ENCODE peak calls at places on chromosomes 5 and 9, in six cellular contexts. R, Z, U, P, Q and C are unnamed samples. For H3K4me1, the result is how much of the 10 kb centered on the place peaks cover.

GRCh38 chr9:2039294-2040180 is 24.4 kb downstream of the SMARCA2 start:
- DNase-seq in R (no peak), Z (no peak), U (no peak), P (peak), Q (no peak), C (no peak)

GRCh38 chr9:112325127-112325526 is 8.3 kb downstream of the PTBP3 start:
- DNase-seq in R (no peak), Z (no peak), U (no peak), P (no peak), Q (peak), C (peak)

GRCh38 chr9:96327694-96328352 is 25.8 kb upstream of the HSD17B3 start:
- DNase-seq in R (peak), Z (peak), U (peak), P (peak), Q (peak), C (peak)

GRCh38 chr9:95457769-95458168 is 59.0 kb downstream of the PTCH1 start:
- DNase-seq in R (no peak), Z (peak), U (peak), P (no peak), Q (no peak), C (peak)

GRCh38 chr5:180090769-180091546 is 19.4 kb upstream of the RNF130 start:
- DNase-seq in R (peak), Z (peak), U (no peak), P (no peak), Q (peak), C (peak)

GRCh38 chr5:34831328-34831727 is 7.6 kb upstream of the TTC23L start:
- DNase-seq in R (no peak), Z (no peak), U (no peak), P (no peak), Q (no peak), C (no peak)

GRCh38 chr5:91690921-91691320 is 307.8 kb upstream of the ARRDC3 start:
- DNase-seq in R (no peak), Z (peak), U (no peak), P (no peak), Q (no peak), C (no peak)

GRCh38 chr5:174459071-174459702 is 265.2 kb upstream of the MSX2 start:
- DNase-seq in R (peak), Z (peak), U (no peak), P (no peak), Q (no peak), C (no peak)

GRCh38 chr9:16521868-16522381 is 348.5 kb downstream of the BNC2 start:
- DNase-seq in R (peak), Z (peak), U (peak), P (peak), Q (no peak), C (peak)

GRCh38 chr9:72474676-72475075 is 46.7 kb upstream of the TMC1 start:
- DNase-seq in R (no peak), Z (peak), U (no peak), P (no peak), Q (no peak), C (no peak)

GRCh38 chr9:72473474-72474241 is 47.8 kb upstream of the TMC1 start:
- DNase-seq in R (no peak), Z (peak), U (no peak), P (no peak), Q (no peak), C (no peak)

GRCh38 chr9:72476617-72477375 is 44.6 kb upstream of the TMC1 start:
- DNase-seq in R (no peak), Z (peak), U (no peak), P (no peak), Q (peak), C (no peak)

GRCh38 chr9:72477862-72478564 is 43.4 kb upstream of the TMC1 start:
- DNase-seq in R (peak), Z (peak), U (peak), P (no peak), Q (peak), C (no peak)

DNA sequence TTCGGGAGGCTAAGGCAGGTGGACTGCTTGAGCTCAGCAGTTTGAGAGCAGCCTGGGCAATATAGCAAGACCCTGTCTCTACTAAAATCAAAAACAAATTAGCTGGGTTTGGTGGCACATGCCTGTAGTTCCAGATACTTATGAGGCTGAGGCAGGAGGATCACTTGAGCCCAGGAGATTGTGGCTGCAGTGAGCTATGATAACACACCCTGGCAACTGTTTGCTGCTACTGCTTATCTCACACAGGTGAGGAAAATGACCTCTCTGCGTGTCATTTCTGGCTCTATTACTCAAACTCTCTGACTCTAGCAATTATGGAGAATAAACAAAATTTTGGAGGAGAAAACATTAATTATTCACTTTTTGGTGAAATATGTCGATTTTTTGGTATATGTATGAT is 45.3 kb upstream of the TMC1 start:
- DNase-seq in R (no peak), Z (no peak), U (no peak), P (no peak), Q (no peak), C (no peak)
- H3K4me1 ChIP-seq in R (under half), Z (under half), U (half or more), P (under half), Q (under half), C (under half)

GRCh38 chr5:9444346-9444745 is 101.5 kb downstream of the SEMA5A start:
- DNase-seq in R (no peak), Z (no peak), U (no peak), P (no peak), Q (no peak), C (no peak)

GRCh38 chr5:9441610-9442009 is 104.3 kb downstream of the SEMA5A start:
- DNase-seq in R (no peak), Z (no peak), U (no peak), P (no peak), Q (no peak), C (no peak)

GRCh38 chr5:9439651-9440292 is 106.1 kb downstream of the SEMA5A start:
- DNase-seq in R (no peak), Z (no peak), U (no peak), P (no peak), Q (no peak), C (no peak)

GRCh38 chr5:9437741-9438240 is 108.1 kb downstream of the SEMA5A start:
- DNase-seq in R (peak), Z (peak), U (peak), P (no peak), Q (no peak), C (no peak)

GRCh38 chr5:9440517-9440916 is 105.4 kb downstream of the SEMA5A start:
- DNase-seq in R (no peak), Z (peak), U (no peak), P (no peak), Q (no peak), C (no peak)
- H3K4me3 ChIP-seq in R (no peak), Z (no peak), U (no peak), P (no peak), Q (no peak), C (no peak)

GRCh38 chr9:132078369-132079356 is 1.0 kb downstream of the MED27 start:
- DNase-seq in R (peak), Z (peak), U (no peak), P (peak), Q (no peak), C (peak)
- H3K27ac ChIP-seq in R (peak), Z (peak), U (no peak), P (no peak), Q (no peak), C (peak)

DNA sequence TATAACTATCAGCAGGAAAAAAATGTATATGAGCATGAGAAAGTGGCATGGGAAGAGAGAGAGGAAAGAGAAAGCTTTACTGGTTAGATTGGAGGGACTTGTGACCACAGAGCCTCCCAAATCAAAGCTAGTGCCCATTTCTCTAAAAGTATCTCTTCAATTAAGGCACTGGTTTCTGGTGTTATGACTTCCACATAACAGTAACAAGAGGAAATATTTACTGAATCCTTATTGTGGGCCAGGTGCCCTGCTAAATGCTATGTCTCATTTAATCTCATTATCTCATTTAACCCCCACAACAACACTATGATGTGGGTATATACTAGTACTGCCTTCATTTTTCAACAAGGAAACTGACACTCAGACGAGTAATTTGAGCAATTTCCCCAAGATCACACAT is 221.5 kb downstream of the EBF1 start:
- DNase-seq in R (no peak), Z (no peak), U (no peak), P (no peak), Q (no peak), C (no peak)
- H3K4me1 ChIP-seq in R (under half), Z (under half), U (under half), P (under half), Q (under half), C (under half)

GRCh38 chr5:18745591-18745987 is 1111.3 kb downstream of the TAF11L14 start:
- DNase-seq in R (no peak), Z (no peak), U (no peak), P (no peak), Q (no peak), C (peak)
- H3K4me3 ChIP-seq in R (no peak), Z (no peak), U (peak), P (peak), Q (no peak), C (peak)

GRCh38 chr9:89606567-89607311 is 1.9 kb downstream of the GADD45G start:
- DNase-seq in R (peak), Z (peak), U (no peak), P (peak), Q (peak), C (peak)
- H3K27ac ChIP-seq in R (peak), Z (no peak), U (no peak), P (peak), Q (no peak), C (peak)